ENCODE peak calls at places on chromosome 14, in ten cellular contexts. B, Y, Q, W, U, V, C, S, N and T are unnamed samples. For H3K27me3, the result is how much of the 10 kb centered on the place peaks cover.

GRCh38 chr14:55440385-55440784 is at the start of gene TBPL2:
- DNase-seq in B (no peak), Y (no peak), Q (no peak), W (no peak), U (no peak), V (no peak), C (no peak), S (no peak), N (no peak), T (no peak)

GRCh38 chr14:68956728-68957127 is 22.4 kb downstream of the ACTN1 start:
- DNase-seq in B (no peak), Y (no peak), Q (no peak), W (no peak), U (no peak), V (no peak), C (no peak), S (no peak), N (no peak), T (no peak)

GRCh38 chr14:95290769-95291440 is 28.8 kb downstream of the CLMN start:
- DNase-seq in B (no peak), Y (peak), Q (peak), W (no peak), U (no peak), V (peak), C (no peak), S (no peak), N (peak), T (no peak)

GRCh38 chr14:71193663-71194062 is 286.4 kb downstream of the PCNX1 start:
- DNase-seq in B (no peak), Y (peak), Q (no peak), W (no peak), U (no peak), V (no peak), C (no peak), S (peak), N (no peak), T (no peak)

GRCh38 chr14:100065161-100065871 is at the start of gene EVL:
- DNase-seq in B (no peak), Y (no peak), Q (no peak), W (no peak), U (no peak), V (peak), C (peak), S (no peak), N (peak), T (peak)

GRCh38 chr14:89367449-89368120 is 49.4 kb downstream of the FOXN3 start:
- DNase-seq in B (peak), Y (no peak), Q (no peak), W (no peak), U (no peak), V (peak), C (no peak), S (no peak), N (no peak), T (no peak)

GRCh38 chr14:31059152-31059924 is 33.2 kb upstream of the STRN3 start:
- DNase-seq in B (peak), Y (peak), Q (no peak), W (peak), U (peak), V (no peak), C (no peak), S (peak), N (peak), T (no peak)

GRCh38 chr14:33569844-33570716 is 380.8 kb downstream of the EGLN3 start:
- DNase-seq in B (no peak), Y (peak), Q (no peak), W (no peak), U (peak), V (no peak), C (no peak), S (no peak), N (no peak), T (no peak)

GRCh38 chr14:65946494-65946893 is 534.0 kb downstream of the FUT8 start:
- DNase-seq in B (no peak), Y (no peak), Q (no peak), W (no peak), U (no peak), V (no peak), C (no peak), S (no peak), N (no peak), T (no peak)

GRCh38 chr14:88204221-88204620 is 118.8 kb downstream of the KCNK10 start:
- DNase-seq in B (no peak), Y (peak), Q (no peak), W (peak), U (no peak), V (no peak), C (no peak), S (no peak), N (peak), T (no peak)

GRCh38 chr14:30240002-30240401 is 312.4 kb upstream of the PRKD1 start:
- DNase-seq in B (no peak), Y (no peak), Q (no peak), W (no peak), U (no peak), V (no peak), C (no peak), S (no peak), N (no peak), T (no peak)

GRCh38 chr14:38502241-38502640 is 246.3 kb upstream of the CLEC14A start:
- DNase-seq in B (no peak), Y (no peak), Q (no peak), W (no peak), U (no peak), V (no peak), C (no peak), S (no peak), N (no peak), T (no peak)

GRCh38 chr14:99891900-99892299 is 98.7 kb downstream of the EML1 start:
- DNase-seq in B (no peak), Y (no peak), Q (no peak), W (no peak), U (peak), V (no peak), C (no peak), S (no peak), N (no peak), T (peak)

GRCh38 chr14:53027562-53027961 is 76.7 kb upstream of the FERMT2 start:
- DNase-seq in B (no peak), Y (no peak), Q (no peak), W (no peak), U (no peak), V (no peak), C (no peak), S (no peak), N (no peak), T (no peak)

GRCh38 chr14:60848066-60848465 is 113.5 kb downstream of the MNAT1 start:
- DNase-seq in B (no peak), Y (no peak), Q (no peak), W (no peak), U (no peak), V (no peak), C (no peak), S (no peak), N (no peak), T (no peak)

GRCh38 chr14:65237023-65237814 is 134.9 kb upstream of the MAX start:
- DNase-seq in B (no peak), Y (no peak), Q (no peak), W (no peak), U (peak), V (no peak), C (no peak), S (no peak), N (no peak), T (no peak)

GRCh38 chr14:23053426-23053825 is 3.9 kb downstream of the CDH24 start:
- DNase-seq in B (no peak), Y (no peak), Q (no peak), W (no peak), U (no peak), V (no peak), C (no peak), S (no peak), N (no peak), T (no peak)

GRCh38 chr14:23055621-23056256 is 1.6 kb downstream of the CDH24 start:
- DNase-seq in B (no peak), Y (no peak), Q (no peak), W (peak), U (peak), V (no peak), C (no peak), S (no peak), N (no peak), T (no peak)

GRCh38 chr14:23052671-23053070 is 4.6 kb downstream of the CDH24 start:
- DNase-seq in B (no peak), Y (no peak), Q (no peak), W (no peak), U (no peak), V (peak), C (no peak), S (no peak), N (no peak), T (no peak)

GRCh38 chr14:23055147-23055550 is 2.2 kb downstream of the CDH24 start:
- DNase-seq in B (no peak), Y (no peak), Q (no peak), W (no peak), U (no peak), V (no peak), C (no peak), S (no peak), N (no peak), T (no peak)

DNA sequence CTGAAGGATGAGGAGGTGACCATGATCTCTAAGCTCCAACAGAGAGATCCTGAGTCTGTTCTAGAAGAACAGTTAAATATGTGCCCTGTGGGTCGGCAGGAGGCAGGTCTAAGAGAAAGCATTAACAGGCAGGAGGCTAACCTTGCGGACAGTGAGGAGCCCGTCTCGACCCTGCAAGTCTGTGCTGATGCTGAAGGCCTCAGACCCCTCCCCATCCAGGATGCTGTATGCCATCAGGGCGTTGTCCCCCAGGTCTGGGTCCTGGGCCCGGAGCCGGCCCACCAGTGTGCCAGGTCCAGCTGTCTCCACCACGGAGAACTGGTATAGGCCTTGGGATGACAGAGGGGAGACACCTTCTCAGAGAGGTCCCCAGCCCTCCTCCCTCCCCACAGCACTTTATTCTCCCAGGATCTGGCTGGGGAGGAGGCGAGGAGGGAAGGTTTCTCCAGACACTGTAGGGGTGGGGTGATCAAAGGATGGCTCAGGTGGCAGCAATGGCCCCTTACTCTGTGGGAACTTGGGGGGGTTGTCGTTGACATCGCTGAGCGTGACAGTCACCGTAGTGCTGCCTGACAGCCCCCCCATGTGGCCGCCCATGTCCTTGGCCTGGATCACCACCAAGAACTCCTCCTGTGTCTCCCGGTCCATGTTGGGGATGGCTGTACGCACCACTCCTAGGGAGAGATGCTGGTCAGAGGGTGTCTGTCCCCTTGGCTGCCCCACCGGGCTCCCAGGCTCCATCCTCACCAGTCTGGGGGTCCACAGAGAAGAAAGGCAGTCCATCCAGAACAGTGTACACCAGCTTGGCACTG is 3.1 kb downstream of the CDH24 start:
- DNase-seq in B (no peak), Y (no peak), Q (no peak), W (no peak), U (no peak), V (no peak), C (no peak), S (no peak), N (no peak), T (no peak)
- H3K27me3 ChIP-seq in B (under half), Y (under half), Q (under half), W (under half), U (under half), V (under half), C (under half), S (under half), N (under half), T (under half)

GRCh38 chr14:51978566-51979398 is 10.6 kb upstream of the RTRAF start:
- DNase-seq in B (peak), Y (peak), Q (peak), W (peak), U (peak), V (peak), C (peak), S (no peak), N (peak), T (no peak)
- TF ChIP-seq CTCF in B (peak), Y (peak), Q (peak), W (peak), U (peak), V (peak), C (peak), S (peak), N (peak), T (peak)

GRCh38 chr14:23580152-23580926 is 1.7 kb upstream of the JPH4 start:
- DNase-seq in B (no peak), Y (no peak), Q (no peak), W (no peak), U (no peak), V (no peak), C (no peak), S (no peak), N (no peak), T (no peak)

GRCh38 chr14:23579311-23579630 is 681 bp upstream of the JPH4 start:
- DNase-seq in B (no peak), Y (no peak), Q (no peak), W (no peak), U (no peak), V (no peak), C (no peak), S (no peak), N (no peak), T (no peak)

GRCh38 chr14:23579739-23580138 is 1.1 kb upstream of the JPH4 start:
- DNase-seq in B (no peak), Y (no peak), Q (no peak), W (no peak), U (no peak), V (no peak), C (no peak), S (no peak), N (no peak), T (no peak)

GRCh38 chr14:23578560-23579310 is at the start of gene JPH4:
- DNase-seq in B (no peak), Y (no peak), Q (no peak), W (peak), U (no peak), V (no peak), C (no peak), S (no peak), N (no peak), T (no peak)

GRCh38 chr14:23580948-23581281 is 2.3 kb upstream of the JPH4 start:
- DNase-seq in B (no peak), Y (no peak), Q (no peak), W (no peak), U (no peak), V (no peak), C (no peak), S (no peak), N (no peak), T (no peak)
- H3K27me3 ChIP-seq in B (under half), Y (under half), Q (under half), W (under half), U (under half), V (under half), C (under half), S (under half), N (under half), T (under half)

DNA sequence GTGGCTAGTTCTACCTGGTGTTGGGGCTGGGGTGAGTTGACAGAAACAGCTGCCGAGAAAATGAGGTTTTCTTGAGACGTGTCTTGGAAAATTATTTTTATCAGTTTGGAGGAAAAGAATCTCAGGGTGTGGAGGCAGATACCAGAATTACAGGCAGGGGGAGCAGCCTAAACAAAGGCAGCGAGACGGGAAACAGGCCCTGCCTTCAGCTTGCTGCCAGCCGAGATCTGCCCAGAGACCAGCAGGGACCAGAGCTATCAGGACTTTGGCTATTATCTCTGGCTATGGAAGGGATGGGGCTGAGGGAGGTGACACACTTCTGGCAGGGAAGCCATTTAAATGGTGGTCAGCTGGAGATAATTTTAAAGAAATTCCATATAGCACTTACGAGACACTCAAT is 25.7 kb downstream of the SYNDIG1L start:
- DNase-seq in B (no peak), Y (no peak), Q (no peak), W (no peak), U (no peak), V (no peak), C (no peak), S (no peak), N (no peak), T (no peak)
- TF ChIP-seq CTCF in B (no peak), Y (no peak), Q (no peak), W (no peak), U (peak), V (no peak), C (no peak), S (peak), N (no peak), T (no peak)

GRCh38 chr14:36582874-36583241 is 444 bp upstream of the NKX2-8 start:
- DNase-seq in B (no peak), Y (no peak), Q (no peak), W (no peak), U (no peak), V (no peak), C (no peak), S (no peak), N (no peak), T (no peak)

GRCh38 chr14:36582011-36582873 is at the start of gene NKX2-8:
- DNase-seq in B (no peak), Y (no peak), Q (no peak), W (no peak), U (no peak), V (no peak), C (no peak), S (no peak), N (no peak), T (no peak)

GRCh38 chr14:36583242-36584166 is 1.1 kb upstream of the NKX2-8 start:
- DNase-seq in B (no peak), Y (no peak), Q (no peak), W (no peak), U (no peak), V (no peak), C (no peak), S (no peak), N (no peak), T (no peak)

GRCh38 chr14:36584167-36584811 is 1.9 kb upstream of the NKX2-8 start:
- DNase-seq in B (no peak), Y (no peak), Q (no peak), W (no peak), U (no peak), V (no peak), C (no peak), S (no peak), N (no peak), T (no peak)

GRCh38 chr14:36585100-36585499 is 2.7 kb upstream of the NKX2-8 start:
- DNase-seq in B (no peak), Y (no peak), Q (no peak), W (no peak), U (no peak), V (no peak), C (no peak), S (no peak), N (no peak), T (no peak)
- H3K27me3 ChIP-seq in B (under half), Y (half or more), Q (under half), W (under half), U (under half), V (under half), C (half or more), S (under half), N (half or more), T (under half)

GRCh38 chr14:75645051-75645450 is 15.6 kb downstream of the ERG28 start:
- DNase-seq in B (peak), Y (no peak), Q (no peak), W (no peak), U (no peak), V (no peak), C (no peak), S (no peak), N (no peak), T (no peak)
- TF ChIP-seq CTCF in B (no peak), Y (no peak), Q (no peak), W (no peak), U (no peak), V (no peak), C (no peak), S (no peak), N (no peak), T (no peak)

DNA sequence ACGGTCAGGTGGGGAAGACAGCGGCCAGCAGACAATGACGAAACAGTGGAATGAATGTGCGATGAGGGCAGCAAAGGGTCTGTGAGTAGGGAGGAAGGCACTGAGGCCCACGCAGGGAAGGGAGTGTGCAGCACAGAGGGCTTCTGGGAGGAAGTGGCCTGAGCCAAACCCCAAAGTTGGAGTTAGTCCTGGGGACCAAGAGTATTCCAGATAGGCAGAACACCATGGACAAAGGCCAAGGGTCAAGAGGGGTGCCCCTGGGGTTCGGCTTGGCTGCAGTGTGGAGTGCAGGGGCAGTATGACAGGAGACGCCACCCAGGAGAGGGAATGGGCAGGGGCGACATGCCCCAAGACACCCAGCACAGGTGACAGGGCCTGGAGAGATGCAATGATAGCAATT is 58.8 kb downstream of the CHGA start:
- DNase-seq in B (no peak), Y (no peak), Q (no peak), W (no peak), U (no peak), V (no peak), C (peak), S (no peak), N (no peak), T (no peak)
- H3K27me3 ChIP-seq in B (under half), Y (under half), Q (under half), W (under half), U (under half), V (under half), C (under half), S (under half), N (under half), T (under half)